ENCODE peak calls at places on chromosome 11, in five cellular contexts. A is iris pigment epithelial cell, B is activated T-cell treated with anti-CD3 and anti-CD28 coated beads for 1 hour, I is amygdala, L is NCI-H2081 treated with DMSO at 0.1 percent for 48 hours. U is an unnamed sample.
A peak's percentile ranks its signal among the peaks of the same experiment; 100 is the strongest.

GRCh38 chr11:130581631-130582030 is 133.2 kb downstream of the ADAMTS15 start:
- DNase-seq in A (no peak), B (no peak), I (no peak), L (no peak), U (peak; percentile 62)

GRCh38 chr11:96275807-96276594 is 67.0 kb downstream of the MAML2 start:
- DNase-seq in A (peak; percentile 67), B (no peak), I (no peak), L (no peak), U (peak; percentile 47)

GRCh38 chr11:97269527-97269926 is 879.7 kb downstream of the JRKL start:
- DNase-seq in A (no peak), B (no peak), I (no peak), L (peak; percentile 61), U (no peak)

GRCh38 chr11:18361154-18361553 is 33.2 kb upstream of the LDHA start:
- DNase-seq in A (no peak), B (no peak), I (no peak), L (no peak), U (no peak)

GRCh38 chr11:47797633-47798032 is 30.5 kb upstream of the FNBP4 start:
- DNase-seq in A (peak; percentile 89), B (no peak), I (no peak), L (no peak), U (peak; percentile 19)

GRCh38 chr11:66388746-66389386 is 17.3 kb upstream of the SLC29A2 start:
- DNase-seq in A (peak; percentile 76), B (peak; percentile 62), I (no peak), L (peak; percentile 3), U (peak; percentile 77)

GRCh38 chr11:20670932-20671403 is 1.6 kb downstream of the NELL1 start:
- DNase-seq in A (no peak), B (no peak), I (no peak), L (no peak), U (no peak)

GRCh38 chr11:132122701-132123100 is 752.3 kb downstream of the NTM start:
- DNase-seq in A (no peak), B (no peak), I (no peak), L (no peak), U (peak; percentile 26)

GRCh38 chr11:70097783-70098182 is 19.7 kb downstream of the ANO1 start:
- DNase-seq in A (no peak), B (no peak), I (no peak), L (no peak), U (no peak)

GRCh38 chr11:13062115-13062514 is 53.0 kb downstream of the RASSF10 start:
- DNase-seq in A (no peak), B (no peak), I (no peak), L (no peak), U (no peak)

GRCh38 chr11:38718659-38719058 is 2120.6 kb upstream of the RAG2 start:
- DNase-seq in A (no peak), B (no peak), I (no peak), L (no peak), U (no peak)

GRCh38 chr11:75576017-75576416 is 14.0 kb downstream of the SERPINH1 start:
- DNase-seq in A (no peak), B (no peak), I (no peak), L (no peak), U (no peak)

GRCh38 chr11:87057749-87058148 is 20.0 kb downstream of the TMEM135 start:
- DNase-seq in A (no peak), B (no peak), I (no peak), L (no peak), U (no peak)

GRCh38 chr11:131888230-131888826 is 517.9 kb downstream of the NTM start:
- DNase-seq in A (peak; percentile 92), B (no peak), I (no peak), L (no peak), U (peak; percentile 93)

GRCh38 chr11:130544266-130544665 is 95.8 kb downstream of the ADAMTS15 start:
- DNase-seq in A (no peak), B (no peak), I (no peak), L (no peak), U (no peak)

GRCh38 chr11:9092846-9093778 is 1.7 kb upstream of the SCUBE2 start:
- DNase-seq in A (no peak), B (no peak), I (no peak), L (no peak), U (peak; percentile 6)

GRCh38 chr11:60370811-60371297 is 7.5 kb upstream of the MS4A7 start:
- DNase-seq in A (peak; percentile 3), B (no peak), I (no peak), L (peak; percentile 42), U (no peak)

GRCh38 chr11:2210366-2211112 is 38.9 kb upstream of the TH start:
- DNase-seq in A (no peak), B (no peak), I (no peak), L (no peak), U (no peak)

GRCh38 chr11:116610190-116610589 is 162.6 kb downstream of the BUD13 start:
- DNase-seq in A (no peak), B (no peak), I (no peak), L (peak; percentile 94), U (no peak)

GRCh38 chr11:74543991-74544390 is 48.4 kb upstream of the POLD3 start:
- DNase-seq in A (no peak), B (no peak), I (no peak), L (no peak), U (no peak)

GRCh38 chr11:47057374-47057773 is 119.3 kb downstream of the ARFGAP2 start:
- DNase-seq in A (peak; percentile 55), B (no peak), I (no peak), L (no peak), U (peak; percentile 45)

GRCh38 chr11:16881766-16882165 is 132.4 kb downstream of the PLEKHA7 start:
- DNase-seq in A (no peak), B (no peak), I (no peak), L (no peak), U (no peak)

U was measured in fibroblast of the aortic adventitia.